ENCODE peak calls at places on chromosomes 11 and 22, in four cellular contexts. A, M, E and H are unnamed samples.

GRCh38 chr22:27989758-27990450 is 70.8 kb upstream of the PITPNB start:
- DNase-seq in A (no peak), M (no peak), E (no peak), H (no peak)

GRCh38 chr11:37942081-37942480 is 1344.0 kb upstream of the RAG2 start:
- DNase-seq in A (no peak), M (no peak), E (no peak), H (no peak)

GRCh38 chr11:16891170-16891569 is 123.0 kb downstream of the PLEKHA7 start:
- DNase-seq in A (no peak), M (no peak), E (no peak), H (no peak)

GRCh38 chr11:108895579-108896480 is 231.0 kb downstream of the DDX10 start:
- DNase-seq in A (no peak), M (no peak), E (peak), H (no peak)

GRCh38 chr22:43211941-43212433 is 25.1 kb upstream of the TTLL12 start:
- DNase-seq in A (no peak), M (no peak), E (no peak), H (no peak)

GRCh38 chr22:17576475-17576874 is 13.2 kb downstream of the SLC25A18 start:
- DNase-seq in A (no peak), M (no peak), E (peak), H (no peak)

GRCh38 chr11:126992804-126993111 is 7.8 kb downstream of the KIRREL3 start:
- DNase-seq in A (no peak), M (no peak), E (peak), H (no peak)

GRCh38 chr11:40732107-40732506 is 727.3 kb downstream of the LRRC4C start:
- DNase-seq in A (no peak), M (no peak), E (no peak), H (no peak)

GRCh38 chr22:46028069-46028991 is 51.4 kb upstream of the WNT7B start:
- DNase-seq in A (no peak), M (no peak), E (no peak), H (no peak)

GRCh38 chr11:952406-953385 is 27.0 kb downstream of the AP2A2 start:
- DNase-seq in A (no peak), M (no peak), E (peak), H (no peak)

GRCh38 chr11:63738720-63739360 is 29.7 kb downstream of the ZFTA start:
- DNase-seq in A (peak), M (peak), E (peak), H (peak)

GRCh38 chr11:995752-996420 is 40.6 kb downstream of the MUC6 start:
- DNase-seq in A (no peak), M (no peak), E (peak), H (peak)

GRCh38 chr11:94130589-94131362 is 2.1 kb downstream of the PANX1 start:
- DNase-seq in A (no peak), M (no peak), E (no peak), H (no peak)

GRCh38 chr11:16879690-16880089 is 134.5 kb downstream of the PLEKHA7 start:
- DNase-seq in A (no peak), M (no peak), E (no peak), H (no peak)

GRCh38 chr11:111097191-111097590 is 148.3 kb upstream of the POU2AF2 start:
- DNase-seq in A (no peak), M (no peak), E (no peak), H (no peak)

GRCh38 chr22:26707581-26707980 is 50.2 kb downstream of the MIAT start:
- DNase-seq in A (no peak), M (no peak), E (peak), H (no peak)

GRCh38 chr22:23404689-23405365 is 175.3 kb downstream of the IGLL1 start:
- DNase-seq in A (no peak), M (no peak), E (no peak), H (no peak)

GRCh38 chr11:19642185-19642591 is 70.4 kb upstream of the NAV2 start:
- DNase-seq in A (no peak), M (no peak), E (no peak), H (no peak)

GRCh38 chr11:66409226-66409625 is 11.6 kb upstream of the NPAS4 start:
- DNase-seq in A (no peak), M (no peak), E (no peak), H (no peak)

GRCh38 chr11:36013950-36014349 is 70.1 kb downstream of the LDLRAD3 start:
- DNase-seq in A (no peak), M (no peak), E (no peak), H (no peak)

GRCh38 chr11:1855886-1856265 is 3.0 kb downstream of the LSP1 start:
- DNase-seq in A (no peak), M (no peak), E (no peak), H (no peak)

GRCh38 chr11:70713988-70714665 is 315.8 kb downstream of the CTTN start:
- DNase-seq in A (no peak), M (no peak), E (no peak), H (no peak)

GRCh38 chr11:126719740-126720139 is 280.8 kb downstream of the KIRREL3 start:
- DNase-seq in A (no peak), M (no peak), E (no peak), H (no peak)

GRCh38 chr22:39524089-39524752 is 3.9 kb downstream of the ATF4 start:
- DNase-seq in A (no peak), M (no peak), E (no peak), H (no peak)

GRCh38 chr11:73322986-73323306 is 14.9 kb downstream of the ARHGEF17 start:
- DNase-seq in A (no peak), M (no peak), E (no peak), H (no peak)

GRCh38 chr22:36924151-36924698 is 10.8 kb downstream of the CSF2RB start:
- DNase-seq in A (no peak), M (no peak), E (no peak), H (no peak)

GRCh38 chr22:37383342-37383741 is 43.9 kb downstream of the ELFN2 start:
- DNase-seq in A (no peak), M (no peak), E (no peak), H (no peak)

GRCh38 chr22:30742291-30743256 is 47.9 kb downstream of the OSBP2 start:
- DNase-seq in A (no peak), M (no peak), E (no peak), H (no peak)

GRCh38 chr11:122883682-122883981 is 1.1 kb downstream of the JHY start:
- DNase-seq in A (no peak), M (no peak), E (no peak), H (no peak)

GRCh38 chr11:88420165-88420781 is 82.7 kb upstream of the CTSC start:
- DNase-seq in A (no peak), M (peak), E (no peak), H (no peak)

GRCh38 chr11:101241160-101241795 is 111.7 kb upstream of the PGR start:
- DNase-seq in A (no peak), M (no peak), E (no peak), H (no peak)

GRCh38 chr11:67293090-67293489 is 4.0 kb downstream of the ANKRD13D start:
- DNase-seq in A (no peak), M (no peak), E (peak), H (no peak)

GRCh38 chr11:113977071-113977490 is 2.2 kb downstream of the HTR3A start:
- DNase-seq in A (no peak), M (no peak), E (no peak), H (no peak)

GRCh38 chr11:114624455-114625207 is 29.0 kb upstream of the NXPE4 start:
- DNase-seq in A (no peak), M (no peak), E (no peak), H (no peak)

GRCh38 chr11:21561589-21561988 is 631.3 kb upstream of the ANO5 start:
- DNase-seq in A (no peak), M (no peak), E (peak), H (no peak)

GRCh38 chr11:68932933-68933577 is 29.4 kb downstream of the IGHMBP2 start:
- DNase-seq in A (no peak), M (no peak), E (no peak), H (no peak)

GRCh38 chr11:16086229-16086628 is 270.1 kb downstream of the SOX6 start:
- DNase-seq in A (no peak), M (no peak), E (no peak), H (no peak)